ENCODE peak calls at places on chromosomes 13 and 19, in eight cellular contexts. Y is activated effector memory CD4-positive, alpha-beta T cell treated with Interleukin-2 at 50 U/mL for 16 hours; A is germinal center; S is NCI-H2081; R is AG08395; P is NCI-H446 treated with DMSO at 0.1 percent for 48 hours; E is activated CD8-positive, alpha-beta memory T cell treated with anti-CD3 and anti-CD28 coated beads, Interleukin-2, amount 50 U/mL, for 48 hours; X is Calu3. W is an unnamed sample.

GRCh38 chr19:32324631-32325215 is 20.7 kb upstream of the ZNF507 start:
- DNase-seq in Y (no peak), A (no peak), S (no peak), R (no peak), P (no peak), E (no peak), X (no peak), W (no peak)

GRCh38 chr19:12224676-12225075 is 61.8 kb downstream of the ZNF136 start:
- DNase-seq in Y (no peak), A (no peak), S (no peak), R (no peak), P (no peak), E (no peak), X (no peak), W (no peak)

GRCh38 chr19:55179570-55180484 is at the start of gene SYT5:
- DNase-seq in Y (peak), A (peak), S (no peak), R (peak), P (no peak), E (peak), X (peak), W (no peak)

GRCh38 chr13:34698953-34699352 is 243.1 kb upstream of the NBEA start:
- DNase-seq in Y (no peak), A (no peak), S (no peak), R (no peak), P (no peak), E (no peak), X (no peak), W (no peak)

GRCh38 chr19:3573162-3573857 is 566 bp downstream of the HMG20B start:
- DNase-seq in Y (no peak), A (no peak), S (no peak), R (no peak), P (no peak), E (peak), X (no peak), W (no peak)

GRCh38 chr19:43562698-43563241 is 12.6 kb downstream of the XRCC1 start:
- DNase-seq in Y (peak), A (peak), S (peak), R (peak), P (peak), E (peak), X (no peak), W (no peak)

GRCh38 chr19:40907968-40908735 is 26.1 kb upstream of the CYP2A7 start:
- DNase-seq in Y (peak), A (peak), S (no peak), R (no peak), P (no peak), E (peak), X (no peak), W (no peak)

GRCh38 chr19:23321953-23322549 is 71.9 kb upstream of the ZNF724 start:
- DNase-seq in Y (no peak), A (no peak), S (no peak), R (no peak), P (no peak), E (no peak), X (no peak), W (no peak)

GRCh38 chr19:38287604-38288003 is 16.4 kb upstream of the C19orf33 start:
- DNase-seq in Y (no peak), A (no peak), S (no peak), R (no peak), P (no peak), E (no peak), X (no peak), W (no peak)

GRCh38 chr13:86684402-86684801 is 885.2 kb upstream of the SLITRK6 start:
- DNase-seq in Y (no peak), A (no peak), S (peak), R (no peak), P (no peak), E (no peak), X (no peak), W (no peak)

GRCh38 chr19:17001603-17002183 is 24.9 kb downstream of the CPAMD8 start:
- DNase-seq in Y (peak), A (no peak), S (no peak), R (no peak), P (no peak), E (peak), X (no peak), W (no peak)

W was measured in GM19239.